ENCODE peak calls at places on chromosomes 12 and 14, in eight cellular contexts. One of them, this sample, is unnamed.

GRCh38 chr12:114679942-114680341 is 4.0 kb downstream of the TBX3 start:
- DNase-seq in psoas muscle: no peak
- DNase-seq in HFF-Myc: no peak
- DNase-seq in astrocyte of the cerebellum: no peak
- DNase-seq in heart left ventricle: no peak
- DNase-seq in CD8-positive, alpha-beta T cell: no peak
- DNase-seq in fibroblast of mammary gland: no peak
- DNase-seq in choroid plexus epithelial cell: no peak
- DNase-seq in this sample: no peak

GRCh38 chr14:98514016-98514415 is 758.0 kb downstream of the BCL11B start:
- DNase-seq in psoas muscle: no peak
- DNase-seq in HFF-Myc: no peak
- DNase-seq in astrocyte of the cerebellum: no peak
- DNase-seq in heart left ventricle: no peak
- DNase-seq in CD8-positive, alpha-beta T cell: no peak
- DNase-seq in fibroblast of mammary gland: no peak
- DNase-seq in choroid plexus epithelial cell: no peak
- DNase-seq in this sample: no peak

GRCh38 chr12:122980192-122981035 is at the start of gene ARL6IP4:
- DNase-seq in psoas muscle: peak
- DNase-seq in HFF-Myc: no peak
- DNase-seq in astrocyte of the cerebellum: no peak
- DNase-seq in heart left ventricle: peak
- DNase-seq in CD8-positive, alpha-beta T cell: peak
- DNase-seq in fibroblast of mammary gland: peak
- DNase-seq in choroid plexus epithelial cell: peak
- DNase-seq in this sample: peak

GRCh38 chr14:75860561-75861160 is 121.1 kb downstream of the TGFB3 start:
- DNase-seq in psoas muscle: no peak
- DNase-seq in HFF-Myc: no peak
- DNase-seq in astrocyte of the cerebellum: no peak
- DNase-seq in heart left ventricle: no peak
- DNase-seq in CD8-positive, alpha-beta T cell: no peak
- DNase-seq in fibroblast of mammary gland: no peak
- DNase-seq in choroid plexus epithelial cell: no peak
- DNase-seq in this sample: no peak

GRCh38 chr12:94980577-94980976 is 22.9 kb downstream of the NDUFA12 start:
- DNase-seq in psoas muscle: no peak
- DNase-seq in HFF-Myc: no peak
- DNase-seq in astrocyte of the cerebellum: no peak
- DNase-seq in heart left ventricle: no peak
- DNase-seq in CD8-positive, alpha-beta T cell: no peak
- DNase-seq in fibroblast of mammary gland: peak
- DNase-seq in choroid plexus epithelial cell: peak
- DNase-seq in this sample: peak

GRCh38 chr14:101506211-101506920 is 54.9 kb upstream of the DIO3 start:
- DNase-seq in psoas muscle: peak
- DNase-seq in HFF-Myc: no peak
- DNase-seq in astrocyte of the cerebellum: no peak
- DNase-seq in heart left ventricle: peak
- DNase-seq in CD8-positive, alpha-beta T cell: no peak
- DNase-seq in fibroblast of mammary gland: no peak
- DNase-seq in choroid plexus epithelial cell: no peak
- DNase-seq in this sample: no peak

GRCh38 chr12:29270001-29270400 is 111.0 kb downstream of the ERGIC2 start:
- DNase-seq in psoas muscle: no peak
- DNase-seq in HFF-Myc: no peak
- DNase-seq in astrocyte of the cerebellum: no peak
- DNase-seq in heart left ventricle: no peak
- DNase-seq in CD8-positive, alpha-beta T cell: no peak
- DNase-seq in fibroblast of mammary gland: no peak
- DNase-seq in choroid plexus epithelial cell: no peak
- DNase-seq in this sample: no peak

GRCh38 chr14:35221462-35221861 is 70.7 kb upstream of the PSMA6 start:
- DNase-seq in psoas muscle: no peak
- DNase-seq in HFF-Myc: no peak
- DNase-seq in astrocyte of the cerebellum: no peak
- DNase-seq in heart left ventricle: no peak
- DNase-seq in CD8-positive, alpha-beta T cell: no peak
- DNase-seq in fibroblast of mammary gland: peak
- DNase-seq in choroid plexus epithelial cell: peak
- DNase-seq in this sample: peak

GRCh38 chr12:61654698-61655097 is 605.5 kb upstream of the USP15 start:
- DNase-seq in psoas muscle: no peak
- DNase-seq in HFF-Myc: no peak
- DNase-seq in astrocyte of the cerebellum: no peak
- DNase-seq in heart left ventricle: no peak
- DNase-seq in CD8-positive, alpha-beta T cell: no peak
- DNase-seq in fibroblast of mammary gland: peak
- DNase-seq in choroid plexus epithelial cell: peak
- DNase-seq in this sample: no peak

GRCh38 chr12:77204055-77204454 is 138.7 kb upstream of the E2F7 start:
- DNase-seq in psoas muscle: no peak
- DNase-seq in HFF-Myc: no peak
- DNase-seq in astrocyte of the cerebellum: no peak
- DNase-seq in heart left ventricle: no peak
- DNase-seq in CD8-positive, alpha-beta T cell: no peak
- DNase-seq in fibroblast of mammary gland: peak
- DNase-seq in choroid plexus epithelial cell: peak
- DNase-seq in this sample: no peak

GRCh38 chr12:10175849-10176641 is 2.8 kb upstream of the TMEM52B start:
- DNase-seq in psoas muscle: no peak
- DNase-seq in HFF-Myc: no peak
- DNase-seq in astrocyte of the cerebellum: no peak
- DNase-seq in heart left ventricle: no peak
- DNase-seq in CD8-positive, alpha-beta T cell: no peak
- DNase-seq in fibroblast of mammary gland: no peak
- DNase-seq in choroid plexus epithelial cell: no peak
- DNase-seq in this sample: no peak

GRCh38 chr14:61765225-61765943 is 3.2 kb downstream of the SNAPC1 start:
- DNase-seq in psoas muscle: no peak
- DNase-seq in HFF-Myc: no peak
- DNase-seq in astrocyte of the cerebellum: no peak
- DNase-seq in heart left ventricle: no peak
- DNase-seq in CD8-positive, alpha-beta T cell: no peak
- DNase-seq in fibroblast of mammary gland: no peak
- DNase-seq in choroid plexus epithelial cell: no peak
- DNase-seq in this sample: no peak
- H3K4me3 ChIP-seq in psoas muscle: peak
- H3K4me3 ChIP-seq in HFF-Myc: peak
- H3K4me3 ChIP-seq in astrocyte of the cerebellum: peak
- H3K4me3 ChIP-seq in heart left ventricle: no peak
- H3K4me3 ChIP-seq in CD8-positive, alpha-beta T cell: no peak
- H3K4me3 ChIP-seq in fibroblast of mammary gland: no peak
- H3K4me3 ChIP-seq in choroid plexus epithelial cell: no peak
- H3K4me3 ChIP-seq in this sample: peak

GRCh38 chr14:70259420-70259819 is 70.7 kb upstream of the SLC8A3 start:
- DNase-seq in psoas muscle: no peak
- DNase-seq in HFF-Myc: no peak
- DNase-seq in astrocyte of the cerebellum: no peak
- DNase-seq in heart left ventricle: no peak
- DNase-seq in CD8-positive, alpha-beta T cell: no peak
- DNase-seq in fibroblast of mammary gland: no peak
- DNase-seq in choroid plexus epithelial cell: no peak
- DNase-seq in this sample: no peak
- TF ChIP-seq CTCF in psoas muscle: no peak
- TF ChIP-seq CTCF in HFF-Myc: no peak
- TF ChIP-seq CTCF in astrocyte of the cerebellum: no peak
- TF ChIP-seq CTCF in heart left ventricle: no peak
- TF ChIP-seq CTCF in CD8-positive, alpha-beta T cell: no peak
- TF ChIP-seq CTCF in fibroblast of mammary gland: no peak
- TF ChIP-seq CTCF in choroid plexus epithelial cell: no peak
- TF ChIP-seq CTCF in this sample: no peak

GRCh38 chr12:131895640-131896079 is 1.2 kb downstream of the ULK1 start:
- DNase-seq in psoas muscle: no peak
- DNase-seq in HFF-Myc: no peak
- DNase-seq in astrocyte of the cerebellum: no peak
- DNase-seq in heart left ventricle: no peak
- DNase-seq in CD8-positive, alpha-beta T cell: no peak
- DNase-seq in fibroblast of mammary gland: no peak
- DNase-seq in choroid plexus epithelial cell: peak
- DNase-seq in this sample: peak

GRCh38 chr12:131894981-131895639 is 688 bp downstream of the ULK1 start:
- DNase-seq in psoas muscle: peak
- DNase-seq in HFF-Myc: no peak
- DNase-seq in astrocyte of the cerebellum: no peak
- DNase-seq in heart left ventricle: no peak
- DNase-seq in CD8-positive, alpha-beta T cell: no peak
- DNase-seq in fibroblast of mammary gland: no peak
- DNase-seq in choroid plexus epithelial cell: no peak
- DNase-seq in this sample: no peak

GRCh38 chr12:131894313-131894860 is at the start of gene ULK1:
- DNase-seq in psoas muscle: peak
- DNase-seq in HFF-Myc: peak
- DNase-seq in astrocyte of the cerebellum: peak
- DNase-seq in heart left ventricle: peak
- DNase-seq in CD8-positive, alpha-beta T cell: peak
- DNase-seq in fibroblast of mammary gland: peak
- DNase-seq in choroid plexus epithelial cell: peak
- DNase-seq in this sample: peak

GRCh38 chr12:131892711-131893604 is 1.5 kb upstream of the ULK1 start:
- DNase-seq in psoas muscle: no peak
- DNase-seq in HFF-Myc: no peak
- DNase-seq in astrocyte of the cerebellum: no peak
- DNase-seq in heart left ventricle: no peak
- DNase-seq in CD8-positive, alpha-beta T cell: no peak
- DNase-seq in fibroblast of mammary gland: no peak
- DNase-seq in choroid plexus epithelial cell: no peak
- DNase-seq in this sample: no peak

GRCh38 chr12:131893605-131894312 is 663 bp upstream of the ULK1 start:
- DNase-seq in psoas muscle: no peak
- DNase-seq in HFF-Myc: no peak
- DNase-seq in astrocyte of the cerebellum: no peak
- DNase-seq in heart left ventricle: no peak
- DNase-seq in CD8-positive, alpha-beta T cell: no peak
- DNase-seq in fibroblast of mammary gland: no peak
- DNase-seq in choroid plexus epithelial cell: no peak
- DNase-seq in this sample: no peak
- H3K4me3 ChIP-seq in psoas muscle: peak
- H3K4me3 ChIP-seq in HFF-Myc: no peak
- H3K4me3 ChIP-seq in astrocyte of the cerebellum: peak
- H3K4me3 ChIP-seq in heart left ventricle: peak
- H3K4me3 ChIP-seq in CD8-positive, alpha-beta T cell: no peak
- H3K4me3 ChIP-seq in fibroblast of mammary gland: no peak
- H3K4me3 ChIP-seq in choroid plexus epithelial cell: peak
- H3K4me3 ChIP-seq in this sample: peak

GRCh38 chr14:99527427-99528076 is 46.3 kb downstream of the CCNK start:
- DNase-seq in psoas muscle: no peak
- DNase-seq in HFF-Myc: no peak
- DNase-seq in astrocyte of the cerebellum: no peak
- DNase-seq in heart left ventricle: no peak
- DNase-seq in CD8-positive, alpha-beta T cell: no peak
- DNase-seq in fibroblast of mammary gland: no peak
- DNase-seq in choroid plexus epithelial cell: no peak
- DNase-seq in this sample: no peak
- TF ChIP-seq CTCF in psoas muscle: no peak
- TF ChIP-seq CTCF in HFF-Myc: no peak
- TF ChIP-seq CTCF in astrocyte of the cerebellum: no peak
- TF ChIP-seq CTCF in heart left ventricle: no peak
- TF ChIP-seq CTCF in CD8-positive, alpha-beta T cell: no peak
- TF ChIP-seq CTCF in fibroblast of mammary gland: no peak
- TF ChIP-seq CTCF in choroid plexus epithelial cell: no peak
- TF ChIP-seq CTCF in this sample: no peak

DNA sequence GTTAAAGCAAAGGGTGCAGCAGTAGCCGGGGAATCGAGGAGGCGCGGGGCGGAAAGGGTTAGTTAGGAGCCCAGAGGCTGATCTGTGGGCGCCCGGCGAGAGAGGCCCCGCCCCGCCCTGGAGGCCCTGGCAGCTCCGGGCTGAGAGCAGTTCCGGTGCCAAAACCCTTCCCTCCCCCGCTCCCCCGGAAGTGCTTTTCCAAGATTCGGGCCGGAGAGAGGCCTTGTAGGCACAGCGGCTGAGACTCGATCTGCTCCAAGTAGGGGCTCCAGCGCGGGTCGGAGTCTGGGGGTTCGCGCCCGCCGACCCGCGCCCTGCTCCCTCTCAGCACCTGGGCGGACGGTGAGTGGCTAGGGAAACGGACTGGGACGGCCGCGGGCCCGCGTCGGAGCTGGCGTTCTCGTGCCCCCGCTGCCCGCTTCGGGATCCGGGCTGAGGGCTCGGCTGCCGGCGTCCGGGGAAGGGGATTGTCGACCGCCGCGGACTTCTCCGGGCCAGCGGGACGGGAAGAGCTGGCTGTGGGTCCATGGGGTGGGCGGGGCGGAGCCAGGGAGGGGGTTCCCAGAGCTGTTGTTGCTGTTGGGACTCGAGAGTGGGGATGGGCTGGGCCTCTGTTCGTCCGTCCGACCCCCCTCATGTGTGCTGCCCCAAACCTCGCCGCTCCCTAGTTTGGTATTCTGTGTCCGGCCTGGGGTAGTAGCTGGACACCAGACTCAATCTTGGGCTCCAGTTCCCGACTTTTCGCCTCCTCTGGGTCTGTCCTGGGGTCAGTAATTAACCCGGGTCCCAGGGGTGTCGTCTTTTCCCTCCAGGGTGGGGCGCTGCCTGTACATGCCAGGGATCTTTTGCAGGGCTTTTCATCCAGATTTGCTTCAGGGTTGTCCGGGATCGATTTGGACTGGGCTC is at the start of gene FRS2:
- DNase-seq in psoas muscle: peak
- DNase-seq in HFF-Myc: peak
- DNase-seq in astrocyte of the cerebellum: peak
- DNase-seq in heart left ventricle: peak
- DNase-seq in CD8-positive, alpha-beta T cell: peak
- DNase-seq in fibroblast of mammary gland: peak
- DNase-seq in choroid plexus epithelial cell: peak
- DNase-seq in this sample: peak
- H3K4me3 ChIP-seq in psoas muscle: peak
- H3K4me3 ChIP-seq in HFF-Myc: peak
- H3K4me3 ChIP-seq in astrocyte of the cerebellum: peak
- H3K4me3 ChIP-seq in heart left ventricle: peak
- H3K4me3 ChIP-seq in CD8-positive, alpha-beta T cell: peak
- H3K4me3 ChIP-seq in fibroblast of mammary gland: peak
- H3K4me3 ChIP-seq in choroid plexus epithelial cell: peak
- H3K4me3 ChIP-seq in this sample: peak